ENCODE peak calls at places on chromosomes 11 and 22, in seven cellular contexts. O is AG10803, H is nucleus accumbens, D is keratinocyte, T is astrocyte, V is NCI-H2029, Z is WTC11. J is an unnamed sample.

GRCh38 chr22:45903355-45904149 is 73.4 kb downstream of the WNT7B start:
- DNase-seq in D (no peak), Z (no peak), V (no peak), O (peak; percentile 58), H (no peak), T (peak; percentile 75), J (peak; percentile 69)

GRCh38 chr11:13942908-13943505 is 19.5 kb upstream of the SPON1 start:
- DNase-seq in D (no peak), V (no peak), H (no peak), T (peak; percentile 42), O (peak; percentile 60), Z (no peak), J (peak; percentile 40)

GRCh38 chr22:39631381-39631780 is 60.8 kb downstream of the CACNA1I start:
- DNase-seq in H (no peak), T (no peak), V (no peak), D (no peak), Z (no peak), O (no peak), J (no peak)

GRCh38 chr11:9754041-9754471 is 90.2 kb downstream of the SWAP70 start:
- DNase-seq in H (no peak), D (peak; percentile 80), T (no peak), O (peak; percentile 46), Z (no peak), V (no peak), J (no peak)

GRCh38 chr11:8788616-8789015 is 106.0 kb downstream of the RPL27A start:
- DNase-seq in V (no peak), H (no peak), D (no peak), T (no peak), Z (no peak), O (no peak), J (no peak)

GRCh38 chr11:65655570-65656332 is 7.0 kb downstream of the RELA start:
- DNase-seq in D (no peak), Z (no peak), V (no peak), T (no peak), H (no peak), O (no peak), J (no peak)

GRCh38 chr11:44731685-44732411 is 5.1 kb downstream of the TSPAN18 start:
- DNase-seq in H (no peak), D (no peak), O (peak; percentile 53), Z (no peak), T (no peak), V (no peak), J (no peak)

GRCh38 chr11:93213622-93214021 is 15.8 kb upstream of the SLC36A4 start:
- DNase-seq in H (no peak), Z (no peak), T (no peak), O (no peak), V (no peak), D (no peak), J (no peak)

GRCh38 chr11:45303316-45303715 is 17.2 kb upstream of the SYT13 start:
- DNase-seq in D (no peak), H (no peak), V (no peak), O (no peak), Z (no peak), T (no peak), J (no peak)

GRCh38 chr22:23504522-23504921 is 75.6 kb downstream of the IGLL1 start:
- DNase-seq in O (no peak), D (no peak), T (no peak), V (no peak), H (no peak), Z (no peak), J (no peak)

GRCh38 chr22:39966522-39966921 is 6.3 kb downstream of the TMA7B start:
- DNase-seq in T (no peak), V (no peak), H (no peak), O (peak; percentile 36), D (no peak), Z (no peak), J (no peak)

GRCh38 chr11:122137081-122137793 is 21.2 kb upstream of the BLID start:
- DNase-seq in O (peak; percentile 86), D (no peak), H (no peak), Z (no peak), V (no peak), T (peak; percentile 97), J (peak; percentile 67)

GRCh38 chr11:17991799-17992433 is 20.9 kb downstream of the SERGEF start:
- DNase-seq in D (no peak), Z (peak; percentile 35), V (peak; percentile 14), T (peak; percentile 44), H (no peak), O (peak; percentile 60), J (no peak)

GRCh38 chr11:1438261-1438966 is 48.2 kb downstream of the MOB2 start:
- DNase-seq in T (no peak), O (no peak), Z (no peak), D (no peak), V (no peak), H (no peak), J (no peak)

GRCh38 chr22:22896601-22897000 is 9.0 kb downstream of the IGLL5 start:
- DNase-seq in T (no peak), H (no peak), V (no peak), Z (no peak), D (no peak), O (no peak), J (no peak)

GRCh38 chr11:20097319-20098221 is 62.7 kb downstream of the DBX1 start:
- DNase-seq in H (no peak), V (peak; percentile 50), T (peak; percentile 99), Z (no peak), D (no peak), O (peak; percentile 98), J (peak; percentile 92)

GRCh38 chr22:20566420-20567260 is 59.2 kb downstream of the MED15 start:
- DNase-seq in H (no peak), D (no peak), O (peak; percentile 94), Z (no peak), T (peak; percentile 79), V (no peak), J (no peak)

GRCh38 chr11:27902981-27903624 is 202.8 kb upstream of the BDNF start:
- DNase-seq in V (no peak), T (peak; percentile 65), Z (no peak), D (peak; percentile 23), H (no peak), O (peak; percentile 78), J (peak; percentile 44)

GRCh38 chr22:49545606-49546005 is 282.1 kb downstream of the BRD1 start:
- DNase-seq in H (no peak), V (no peak), D (no peak), O (no peak), Z (peak; percentile 3), T (no peak), J (no peak)

GRCh38 chr22:20508815-20509271 is 1.4 kb downstream of the MED15 start:
- DNase-seq in V (no peak), T (no peak), D (no peak), H (no peak), O (no peak), Z (no peak), J (no peak)

GRCh38 chr11:120712862-120713770 is 201.6 kb downstream of the GRIK4 start:
- DNase-seq in H (no peak), Z (no peak), O (no peak), D (no peak), T (no peak), V (no peak), J (no peak)